ENCODE peak calls at places on chromosomes 13 and 19, in four cellular contexts. T, A, Q and O are unnamed samples.

GRCh38 chr19:48878219-48879024 is 6.2 kb downstream of the PPP1R15A start:
- DNase-seq in A (no peak), T (no peak), Q (peak; percentile 59), O (no peak)

GRCh38 chr13:113083402-113084061 is 22.1 kb upstream of the F7 start:
- DNase-seq in T (no peak), A (no peak), Q (no peak), O (peak; percentile 48)

GRCh38 chr19:28137772-28138171 is 1075.2 kb downstream of the UQCRFS1 start:
- DNase-seq in Q (no peak), A (no peak), T (no peak), O (no peak)

GRCh38 chr13:53100394-53101063 is 71.9 kb downstream of the OLFM4 start:
- DNase-seq in Q (no peak), T (no peak), A (no peak), O (peak; percentile 54)

GRCh38 chr13:48580185-48580803 is 47.4 kb upstream of the RCBTB2 start:
- DNase-seq in Q (peak; percentile 85), T (peak; percentile 89), A (no peak), O (no peak)

GRCh38 chr13:27918041-27918917 is 1.5 kb upstream of the PDX1 start:
- DNase-seq in A (peak; percentile 34), Q (no peak), T (peak; percentile 76), O (no peak)

GRCh38 chr19:1009976-1010538 is 9.8 kb downstream of the GRIN3B start:
- DNase-seq in A (no peak), T (no peak), Q (no peak), O (no peak)

GRCh38 chr19:40217027-40217810 is 965 bp downstream of the TTC9B start:
- DNase-seq in T (peak; percentile 92), A (peak; percentile 87), Q (peak; percentile 65), O (no peak)

GRCh38 chr13:18964942-18965341 is 216.7 kb downstream of the TUBA3C start:
- DNase-seq in A (no peak), T (no peak), Q (no peak), O (peak; percentile 71)

GRCh38 chr19:39402417-39403297 is 4.0 kb upstream of the ZFP36 start:
- DNase-seq in A (peak; percentile 91), T (peak; percentile 91), Q (peak; percentile 92), O (peak; percentile 98)

GRCh38 chr13:113355621-113356020 is 8.3 kb downstream of the GRTP1 start:
- DNase-seq in Q (no peak), T (no peak), A (peak; percentile 19), O (no peak)

GRCh38 chr19:39155114-39155700 is 29.6 kb downstream of the PAK4 start:
- DNase-seq in Q (no peak), A (no peak), T (peak; percentile 19), O (no peak)

DNA sequence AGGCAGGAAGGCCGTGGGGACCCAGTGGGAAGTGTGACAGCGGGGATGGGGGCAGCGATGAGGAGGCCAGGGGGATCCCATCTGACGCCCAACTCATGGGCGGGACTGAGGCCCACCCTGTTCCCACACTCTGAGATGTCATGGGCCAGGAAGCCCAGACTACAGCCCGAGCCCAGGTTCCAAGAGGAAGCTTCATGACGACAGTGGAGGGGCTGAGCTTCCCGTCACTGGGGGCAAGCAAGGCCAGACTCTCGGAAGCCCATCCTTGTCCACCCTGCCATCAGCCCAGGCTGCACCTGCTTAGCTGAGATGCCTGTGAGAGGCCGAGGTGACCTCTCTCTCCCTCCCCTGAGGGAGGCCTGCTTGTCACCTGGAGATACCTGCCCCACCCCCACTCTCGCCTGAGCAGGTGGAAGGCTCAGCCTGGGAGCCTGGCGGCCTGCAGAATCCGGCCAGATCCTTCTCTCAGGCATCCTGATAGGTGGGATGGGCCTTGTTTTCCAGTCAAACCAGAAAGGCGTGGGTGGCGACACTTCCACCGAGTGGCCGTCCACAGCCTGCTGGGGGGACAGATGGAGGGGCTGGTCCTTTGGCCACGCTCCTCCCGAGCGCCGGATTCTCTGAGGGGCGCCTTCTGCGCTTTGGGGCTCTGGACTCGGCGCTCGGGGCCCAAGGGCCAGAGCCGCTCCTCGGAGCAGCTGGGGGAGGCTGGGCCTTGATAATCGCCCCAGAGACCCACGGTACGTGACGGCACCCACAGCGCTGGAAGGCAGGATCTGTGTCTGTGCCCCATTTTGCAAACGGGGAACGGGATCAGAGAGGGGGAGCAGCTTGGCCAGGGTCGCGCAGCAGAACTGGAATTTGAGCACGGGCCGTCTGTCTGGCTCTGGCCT is 4.8 kb downstream of the ZBTB7A start:
- DNase-seq in Q (peak; percentile 86), A (peak; percentile 48), T (peak; percentile 86), O (peak; percentile 84)
- H3K4me1 ChIP-seq in Q (peaks cover 75% of the 10 kb centered on the region), A (no peaks in the 10 kb centered on the region), T (peaks cover 72% of the 10 kb centered on the region), O (peaks cover 50% of the 10 kb centered on the region)

GRCh38 chr13:51584731-51585191 is 499 bp downstream of the WDFY2 start:
- DNase-seq in A (peak; percentile 76), Q (peak; percentile 56), T (peak; percentile 67), O (no peak)
- TF ChIP-seq CTCF in A (peak; percentile 19), Q (no peak), T (no peak), O (no peak)

DNA sequence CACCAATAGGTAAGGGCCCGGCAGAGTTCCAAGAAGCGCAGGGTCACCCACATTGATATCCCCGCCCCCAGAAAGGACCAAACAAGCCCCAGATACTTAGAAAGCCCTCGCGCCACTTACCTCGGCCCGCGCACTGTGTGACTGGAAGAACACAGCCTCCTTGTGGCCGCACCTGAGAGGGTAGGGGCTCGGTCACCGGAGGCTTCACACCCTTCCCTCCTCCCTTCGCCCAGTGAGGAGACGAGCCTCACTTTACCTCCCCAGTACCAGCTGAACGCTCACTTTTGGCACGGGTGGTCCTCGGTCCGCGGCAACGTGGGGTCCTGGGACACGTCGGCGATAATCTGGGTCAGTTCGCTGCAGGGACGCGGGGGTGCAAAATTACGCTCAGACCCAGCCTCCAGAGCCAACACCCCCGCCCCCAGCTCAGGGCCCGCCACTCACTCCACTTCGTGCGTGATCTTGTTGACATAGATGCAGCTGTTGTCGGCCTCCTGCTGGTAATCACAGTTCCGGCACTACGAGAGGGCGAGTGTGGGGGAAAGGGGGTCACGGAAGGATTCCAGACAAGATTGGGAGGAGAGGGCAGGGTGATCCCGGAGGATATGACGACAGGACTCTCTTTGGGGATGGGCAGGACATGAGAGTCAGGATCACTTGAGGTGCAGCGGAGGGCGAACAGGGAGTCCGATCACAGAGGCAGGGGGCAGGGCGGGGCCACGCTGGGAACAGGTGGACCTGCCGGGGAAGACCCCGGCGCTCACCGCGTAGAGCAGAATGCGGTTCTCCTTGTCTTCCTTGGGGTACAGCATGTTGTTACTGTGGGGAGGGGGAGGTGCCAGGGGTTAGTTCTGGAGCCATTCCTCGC is 546 bp downstream of the POLR2I start:
- DNase-seq in T (peak; percentile 35), Q (peak; percentile 40), A (peak; percentile 64), O (peak; percentile 84)
- H3K4me1 ChIP-seq in T (peaks cover 20% of the 10 kb centered on the region), Q (peaks cover 40% of the 10 kb centered on the region), A (peaks cover 2% of the 10 kb centered on the region), O (peaks cover 15% of the 10 kb centered on the region)

GRCh38 chr13:60258349-60258748 is 94.6 kb upstream of the DIAPH3 start:
- DNase-seq in A (peak; percentile 56), T (no peak), Q (no peak), O (no peak)

GRCh38 chr13:60261432-60262351 is 98.0 kb upstream of the DIAPH3 start:
- DNase-seq in Q (no peak), T (peak; percentile 63), A (peak; percentile 92), O (no peak)

GRCh38 chr13:60265566-60265965 is 101.8 kb upstream of the DIAPH3 start:
- DNase-seq in A (no peak), T (no peak), Q (no peak), O (no peak)

GRCh38 chr13:60260440-60260839 is 96.7 kb upstream of the DIAPH3 start:
- DNase-seq in T (no peak), A (peak; percentile 63), Q (no peak), O (no peak)
- TF ChIP-seq CTCF in T (no peak), A (peak; percentile 60), Q (no peak), O (no peak)

DNA sequence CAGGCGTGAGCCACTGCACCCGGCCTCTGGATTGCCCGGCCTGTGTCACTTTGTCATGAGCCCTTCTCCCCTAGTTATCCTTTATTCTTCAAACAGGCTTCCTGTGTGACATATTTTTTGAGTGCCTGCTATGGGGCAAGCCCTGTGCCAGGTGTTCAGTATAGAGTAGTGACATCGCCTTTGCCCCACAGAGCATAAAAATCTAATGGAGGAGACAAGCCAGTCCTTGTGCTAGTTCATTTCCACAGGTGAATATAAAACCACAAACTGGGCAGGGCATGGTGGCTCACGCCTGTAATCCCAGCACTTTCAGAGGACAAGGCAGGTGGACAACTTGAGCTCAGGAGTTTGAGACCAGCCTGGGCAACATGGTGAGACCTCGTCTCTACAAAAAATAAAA is 43.2 kb downstream of the BBC3 start:
- DNase-seq in A (no peak), Q (no peak), T (no peak), O (no peak)
- H3K4me1 ChIP-seq in A (no peaks in the 10 kb centered on the region), Q (peaks cover 55% of the 10 kb centered on the region), T (peaks cover 31% of the 10 kb centered on the region), O (peaks cover 81% of the 10 kb centered on the region)

GRCh38 chr19:51327066-51327985 is 14.6 kb downstream of the VSIG10L start:
- DNase-seq in A (peak; percentile 89), Q (peak; percentile 28), T (peak; percentile 40), O (peak; percentile 71)
- TF ChIP-seq CTCF in A (peak; percentile 52), Q (no peak), T (no peak), O (no peak)

GRCh38 chr13:98482476-98483444 is 94.1 kb downstream of the STK24 start:
- DNase-seq in Q (peak; percentile 87), T (peak; percentile 86), A (no peak), O (no peak)

GRCh38 chr13:98480915-98481510 is 95.9 kb downstream of the STK24 start:
- DNase-seq in A (no peak), Q (no peak), T (peak; percentile 63), O (no peak)

GRCh38 chr13:98479496-98480003 is 97.4 kb downstream of the STK24 start:
- DNase-seq in A (no peak), T (no peak), Q (no peak), O (no peak)

GRCh38 chr13:98483636-98484288 is 93.1 kb downstream of the STK24 start:
- DNase-seq in Q (no peak), T (no peak), A (no peak), O (no peak)

GRCh38 chr13:98481511-98481951 is 95.4 kb downstream of the STK24 start:
- DNase-seq in T (no peak), Q (no peak), A (no peak), O (no peak)
- H3K4me1 ChIP-seq in T (peaks cover 66% of the 10 kb centered on the region), Q (peaks cover 81% of the 10 kb centered on the region), A (peaks cover 17% of the 10 kb centered on the region), O (peaks cover 95% of the 10 kb centered on the region)

DNA sequence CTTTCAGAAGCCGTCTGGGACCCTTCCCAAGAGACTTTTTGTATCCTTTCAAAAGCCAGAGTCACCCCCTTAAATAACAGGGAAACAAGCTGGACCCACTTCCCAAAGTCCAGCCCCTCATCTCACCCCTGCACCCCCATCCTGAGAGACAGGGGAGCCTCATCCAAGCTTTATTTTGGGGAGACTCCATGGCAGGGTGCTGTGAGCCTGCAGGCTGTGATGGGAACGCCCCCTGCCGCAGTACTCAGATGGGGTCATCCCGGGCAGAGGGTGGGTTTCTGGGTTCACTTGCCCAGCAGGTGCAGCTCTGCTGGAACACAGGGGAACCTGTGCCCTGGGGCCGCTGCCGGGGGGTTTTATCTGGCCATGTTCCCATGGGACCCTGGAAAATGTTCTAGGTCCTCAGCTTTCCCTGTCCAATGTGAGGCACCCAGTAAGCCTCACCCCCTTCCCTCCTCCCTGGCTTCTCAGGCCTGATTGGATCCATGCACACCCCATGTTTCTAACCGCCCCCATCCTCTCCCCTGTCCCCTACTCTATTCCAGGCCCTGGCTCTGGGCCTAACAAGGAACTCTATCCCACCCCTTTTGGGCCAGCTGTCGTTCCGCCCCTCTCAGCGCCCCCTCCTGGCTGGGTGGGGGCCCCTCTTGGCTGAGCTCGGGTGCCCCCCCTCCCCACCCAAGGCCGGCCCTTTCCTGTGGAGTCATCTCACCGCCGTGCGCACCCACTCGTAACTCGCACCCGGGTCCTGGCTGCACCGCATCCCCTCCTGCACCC is 1.0 kb downstream of the HIF3A start:
- DNase-seq in A (no peak), Q (peak; percentile 50), T (peak; percentile 45), O (no peak)
- TF ChIP-seq CTCF in A (peak; percentile 48), Q (peak; percentile 17), T (no peak), O (no peak)